ENCODE peak calls at places on chromosome 11, in eight cellular contexts. One of them, this sample, is unnamed.

GRCh38 chr11:17979770-17980371 is 33.0 kb downstream of the SERGEF start:
- DNase-seq in activated CD4-positive, alpha-beta memory T cell treated with anti-CD3 and anti-CD28 coated beads for 36 hours: peak
- DNase-seq in lung: no peak
- DNase-seq in fibroblast of mammary gland: peak
- DNase-seq in NCI-H1092 treated with DMSO at 0.1 percent for 48 hours: peak
- DNase-seq in stimulated activated CD4-positive, alpha-beta T cell treated with anti-CD3 and anti-CD28 coated beads, Interleukin-12 subunit alpha, Interleukin-12 subunit beta, amount 100 ng/mL, for 24 hours: no peak
- DNase-seq in activated naive CD8-positive, alpha-beta T cell treated with anti-CD3 and anti-CD28 coated beads for 36 hours: peak
- DNase-seq in mesenchymal stem cell: peak
- DNase-seq in this sample: peak

GRCh38 chr11:93849201-93849600 is 1.2 kb downstream of the VSTM5 start:
- DNase-seq in activated CD4-positive, alpha-beta memory T cell treated with anti-CD3 and anti-CD28 coated beads for 36 hours: no peak
- DNase-seq in lung: no peak
- DNase-seq in fibroblast of mammary gland: no peak
- DNase-seq in NCI-H1092 treated with DMSO at 0.1 percent for 48 hours: no peak
- DNase-seq in stimulated activated CD4-positive, alpha-beta T cell treated with anti-CD3 and anti-CD28 coated beads, Interleukin-12 subunit alpha, Interleukin-12 subunit beta, amount 100 ng/mL, for 24 hours: no peak
- DNase-seq in activated naive CD8-positive, alpha-beta T cell treated with anti-CD3 and anti-CD28 coated beads for 36 hours: no peak
- DNase-seq in mesenchymal stem cell: no peak
- DNase-seq in this sample: no peak

GRCh38 chr11:34305095-34305692 is 52.6 kb downstream of the ABTB2 start:
- DNase-seq in activated CD4-positive, alpha-beta memory T cell treated with anti-CD3 and anti-CD28 coated beads for 36 hours: no peak
- DNase-seq in lung: no peak
- DNase-seq in fibroblast of mammary gland: no peak
- DNase-seq in NCI-H1092 treated with DMSO at 0.1 percent for 48 hours: no peak
- DNase-seq in stimulated activated CD4-positive, alpha-beta T cell treated with anti-CD3 and anti-CD28 coated beads, Interleukin-12 subunit alpha, Interleukin-12 subunit beta, amount 100 ng/mL, for 24 hours: no peak
- DNase-seq in activated naive CD8-positive, alpha-beta T cell treated with anti-CD3 and anti-CD28 coated beads for 36 hours: no peak
- DNase-seq in mesenchymal stem cell: no peak
- DNase-seq in this sample: no peak

GRCh38 chr11:78429209-78429608 is 11.6 kb upstream of the GAB2 start:
- DNase-seq in activated CD4-positive, alpha-beta memory T cell treated with anti-CD3 and anti-CD28 coated beads for 36 hours: no peak
- DNase-seq in lung: no peak
- DNase-seq in fibroblast of mammary gland: no peak
- DNase-seq in NCI-H1092 treated with DMSO at 0.1 percent for 48 hours: no peak
- DNase-seq in stimulated activated CD4-positive, alpha-beta T cell treated with anti-CD3 and anti-CD28 coated beads, Interleukin-12 subunit alpha, Interleukin-12 subunit beta, amount 100 ng/mL, for 24 hours: no peak
- DNase-seq in activated naive CD8-positive, alpha-beta T cell treated with anti-CD3 and anti-CD28 coated beads for 36 hours: no peak
- DNase-seq in mesenchymal stem cell: no peak
- DNase-seq in this sample: no peak

GRCh38 chr11:32081129-32081641 is 9.7 kb upstream of the RCN1 start:
- DNase-seq in activated CD4-positive, alpha-beta memory T cell treated with anti-CD3 and anti-CD28 coated beads for 36 hours: no peak
- DNase-seq in lung: no peak
- DNase-seq in fibroblast of mammary gland: peak
- DNase-seq in NCI-H1092 treated with DMSO at 0.1 percent for 48 hours: no peak
- DNase-seq in stimulated activated CD4-positive, alpha-beta T cell treated with anti-CD3 and anti-CD28 coated beads, Interleukin-12 subunit alpha, Interleukin-12 subunit beta, amount 100 ng/mL, for 24 hours: no peak
- DNase-seq in activated naive CD8-positive, alpha-beta T cell treated with anti-CD3 and anti-CD28 coated beads for 36 hours: no peak
- DNase-seq in mesenchymal stem cell: peak
- DNase-seq in this sample: no peak

GRCh38 chr11:120129570-120129969 is 8.3 kb downstream of the TRIM29 start:
- DNase-seq in activated CD4-positive, alpha-beta memory T cell treated with anti-CD3 and anti-CD28 coated beads for 36 hours: no peak
- DNase-seq in lung: no peak
- DNase-seq in fibroblast of mammary gland: no peak
- DNase-seq in NCI-H1092 treated with DMSO at 0.1 percent for 48 hours: no peak
- DNase-seq in stimulated activated CD4-positive, alpha-beta T cell treated with anti-CD3 and anti-CD28 coated beads, Interleukin-12 subunit alpha, Interleukin-12 subunit beta, amount 100 ng/mL, for 24 hours: no peak
- DNase-seq in activated naive CD8-positive, alpha-beta T cell treated with anti-CD3 and anti-CD28 coated beads for 36 hours: no peak
- DNase-seq in mesenchymal stem cell: no peak
- DNase-seq in this sample: peak

GRCh38 chr11:118929496-118930151 is 3.9 kb upstream of the BCL9L start:
- DNase-seq in activated CD4-positive, alpha-beta memory T cell treated with anti-CD3 and anti-CD28 coated beads for 36 hours: peak
- DNase-seq in lung: peak
- DNase-seq in fibroblast of mammary gland: peak
- DNase-seq in NCI-H1092 treated with DMSO at 0.1 percent for 48 hours: peak
- DNase-seq in stimulated activated CD4-positive, alpha-beta T cell treated with anti-CD3 and anti-CD28 coated beads, Interleukin-12 subunit alpha, Interleukin-12 subunit beta, amount 100 ng/mL, for 24 hours: no peak
- DNase-seq in activated naive CD8-positive, alpha-beta T cell treated with anti-CD3 and anti-CD28 coated beads for 36 hours: peak
- DNase-seq in mesenchymal stem cell: peak
- DNase-seq in this sample: peak

GRCh38 chr11:86639172-86639571 is 33.2 kb downstream of the ME3 start:
- DNase-seq in activated CD4-positive, alpha-beta memory T cell treated with anti-CD3 and anti-CD28 coated beads for 36 hours: no peak
- DNase-seq in lung: no peak
- DNase-seq in fibroblast of mammary gland: peak
- DNase-seq in NCI-H1092 treated with DMSO at 0.1 percent for 48 hours: no peak
- DNase-seq in stimulated activated CD4-positive, alpha-beta T cell treated with anti-CD3 and anti-CD28 coated beads, Interleukin-12 subunit alpha, Interleukin-12 subunit beta, amount 100 ng/mL, for 24 hours: no peak
- DNase-seq in activated naive CD8-positive, alpha-beta T cell treated with anti-CD3 and anti-CD28 coated beads for 36 hours: no peak
- DNase-seq in mesenchymal stem cell: peak
- DNase-seq in this sample: no peak

GRCh38 chr11:119029340-119030028 is 1.2 kb downstream of the SLC37A4 start:
- DNase-seq in activated CD4-positive, alpha-beta memory T cell treated with anti-CD3 and anti-CD28 coated beads for 36 hours: peak
- DNase-seq in lung: no peak
- DNase-seq in fibroblast of mammary gland: no peak
- DNase-seq in NCI-H1092 treated with DMSO at 0.1 percent for 48 hours: no peak
- DNase-seq in stimulated activated CD4-positive, alpha-beta T cell treated with anti-CD3 and anti-CD28 coated beads, Interleukin-12 subunit alpha, Interleukin-12 subunit beta, amount 100 ng/mL, for 24 hours: peak
- DNase-seq in activated naive CD8-positive, alpha-beta T cell treated with anti-CD3 and anti-CD28 coated beads for 36 hours: peak
- DNase-seq in mesenchymal stem cell: peak
- DNase-seq in this sample: peak

GRCh38 chr11:70027451-70027850 is 50.7 kb upstream of the ANO1 start:
- DNase-seq in activated CD4-positive, alpha-beta memory T cell treated with anti-CD3 and anti-CD28 coated beads for 36 hours: no peak
- DNase-seq in lung: no peak
- DNase-seq in fibroblast of mammary gland: no peak
- DNase-seq in NCI-H1092 treated with DMSO at 0.1 percent for 48 hours: no peak
- DNase-seq in stimulated activated CD4-positive, alpha-beta T cell treated with anti-CD3 and anti-CD28 coated beads, Interleukin-12 subunit alpha, Interleukin-12 subunit beta, amount 100 ng/mL, for 24 hours: no peak
- DNase-seq in activated naive CD8-positive, alpha-beta T cell treated with anti-CD3 and anti-CD28 coated beads for 36 hours: no peak
- DNase-seq in mesenchymal stem cell: no peak
- DNase-seq in this sample: no peak

GRCh38 chr11:79098096-79098495 is 342.7 kb downstream of the TENM4 start:
- DNase-seq in activated CD4-positive, alpha-beta memory T cell treated with anti-CD3 and anti-CD28 coated beads for 36 hours: no peak
- DNase-seq in lung: no peak
- DNase-seq in fibroblast of mammary gland: no peak
- DNase-seq in NCI-H1092 treated with DMSO at 0.1 percent for 48 hours: no peak
- DNase-seq in stimulated activated CD4-positive, alpha-beta T cell treated with anti-CD3 and anti-CD28 coated beads, Interleukin-12 subunit alpha, Interleukin-12 subunit beta, amount 100 ng/mL, for 24 hours: no peak
- DNase-seq in activated naive CD8-positive, alpha-beta T cell treated with anti-CD3 and anti-CD28 coated beads for 36 hours: no peak
- DNase-seq in mesenchymal stem cell: no peak
- DNase-seq in this sample: no peak

GRCh38 chr11:67364783-67365525 is 8.4 kb downstream of the CLCF1 start:
- DNase-seq in activated CD4-positive, alpha-beta memory T cell treated with anti-CD3 and anti-CD28 coated beads for 36 hours: no peak
- DNase-seq in lung: no peak
- DNase-seq in fibroblast of mammary gland: no peak
- DNase-seq in NCI-H1092 treated with DMSO at 0.1 percent for 48 hours: no peak
- DNase-seq in stimulated activated CD4-positive, alpha-beta T cell treated with anti-CD3 and anti-CD28 coated beads, Interleukin-12 subunit alpha, Interleukin-12 subunit beta, amount 100 ng/mL, for 24 hours: no peak
- DNase-seq in activated naive CD8-positive, alpha-beta T cell treated with anti-CD3 and anti-CD28 coated beads for 36 hours: no peak
- DNase-seq in mesenchymal stem cell: no peak
- DNase-seq in this sample: no peak

GRCh38 chr11:61075891-61076290 is 26.4 kb upstream of the CD5 start:
- DNase-seq in activated CD4-positive, alpha-beta memory T cell treated with anti-CD3 and anti-CD28 coated beads for 36 hours: peak
- DNase-seq in lung: no peak
- DNase-seq in fibroblast of mammary gland: peak
- DNase-seq in NCI-H1092 treated with DMSO at 0.1 percent for 48 hours: no peak
- DNase-seq in stimulated activated CD4-positive, alpha-beta T cell treated with anti-CD3 and anti-CD28 coated beads, Interleukin-12 subunit alpha, Interleukin-12 subunit beta, amount 100 ng/mL, for 24 hours: no peak
- DNase-seq in activated naive CD8-positive, alpha-beta T cell treated with anti-CD3 and anti-CD28 coated beads for 36 hours: no peak
- DNase-seq in mesenchymal stem cell: peak
- DNase-seq in this sample: peak

GRCh38 chr11:119942583-119943338 is 195.2 kb downstream of the TRIM29 start:
- DNase-seq in activated CD4-positive, alpha-beta memory T cell treated with anti-CD3 and anti-CD28 coated beads for 36 hours: no peak
- DNase-seq in lung: no peak
- DNase-seq in fibroblast of mammary gland: peak
- DNase-seq in NCI-H1092 treated with DMSO at 0.1 percent for 48 hours: no peak
- DNase-seq in stimulated activated CD4-positive, alpha-beta T cell treated with anti-CD3 and anti-CD28 coated beads, Interleukin-12 subunit alpha, Interleukin-12 subunit beta, amount 100 ng/mL, for 24 hours: no peak
- DNase-seq in activated naive CD8-positive, alpha-beta T cell treated with anti-CD3 and anti-CD28 coated beads for 36 hours: no peak
- DNase-seq in mesenchymal stem cell: peak
- DNase-seq in this sample: no peak

GRCh38 chr11:112852141-112852853 is 108.9 kb upstream of the NCAM1 start:
- DNase-seq in activated CD4-positive, alpha-beta memory T cell treated with anti-CD3 and anti-CD28 coated beads for 36 hours: no peak
- DNase-seq in lung: no peak
- DNase-seq in fibroblast of mammary gland: peak
- DNase-seq in NCI-H1092 treated with DMSO at 0.1 percent for 48 hours: no peak
- DNase-seq in stimulated activated CD4-positive, alpha-beta T cell treated with anti-CD3 and anti-CD28 coated beads, Interleukin-12 subunit alpha, Interleukin-12 subunit beta, amount 100 ng/mL, for 24 hours: no peak
- DNase-seq in activated naive CD8-positive, alpha-beta T cell treated with anti-CD3 and anti-CD28 coated beads for 36 hours: no peak
- DNase-seq in mesenchymal stem cell: no peak
- DNase-seq in this sample: no peak

GRCh38 chr11:1918436-1919315 is 827 bp upstream of the TNNT3 start:
- DNase-seq in activated CD4-positive, alpha-beta memory T cell treated with anti-CD3 and anti-CD28 coated beads for 36 hours: no peak
- DNase-seq in lung: no peak
- DNase-seq in fibroblast of mammary gland: no peak
- DNase-seq in NCI-H1092 treated with DMSO at 0.1 percent for 48 hours: no peak
- DNase-seq in stimulated activated CD4-positive, alpha-beta T cell treated with anti-CD3 and anti-CD28 coated beads, Interleukin-12 subunit alpha, Interleukin-12 subunit beta, amount 100 ng/mL, for 24 hours: no peak
- DNase-seq in activated naive CD8-positive, alpha-beta T cell treated with anti-CD3 and anti-CD28 coated beads for 36 hours: no peak
- DNase-seq in mesenchymal stem cell: no peak
- DNase-seq in this sample: no peak

GRCh38 chr11:13367115-13367514 is 89.5 kb downstream of the BMAL1 start:
- DNase-seq in activated CD4-positive, alpha-beta memory T cell treated with anti-CD3 and anti-CD28 coated beads for 36 hours: no peak
- DNase-seq in lung: no peak
- DNase-seq in fibroblast of mammary gland: no peak
- DNase-seq in NCI-H1092 treated with DMSO at 0.1 percent for 48 hours: no peak
- DNase-seq in stimulated activated CD4-positive, alpha-beta T cell treated with anti-CD3 and anti-CD28 coated beads, Interleukin-12 subunit alpha, Interleukin-12 subunit beta, amount 100 ng/mL, for 24 hours: no peak
- DNase-seq in activated naive CD8-positive, alpha-beta T cell treated with anti-CD3 and anti-CD28 coated beads for 36 hours: no peak
- DNase-seq in mesenchymal stem cell: no peak
- DNase-seq in this sample: no peak

GRCh38 chr11:126437731-126438130 is 82.2 kb downstream of the ST3GAL4 start:
- DNase-seq in activated CD4-positive, alpha-beta memory T cell treated with anti-CD3 and anti-CD28 coated beads for 36 hours: no peak
- DNase-seq in lung: no peak
- DNase-seq in fibroblast of mammary gland: no peak
- DNase-seq in NCI-H1092 treated with DMSO at 0.1 percent for 48 hours: no peak
- DNase-seq in stimulated activated CD4-positive, alpha-beta T cell treated with anti-CD3 and anti-CD28 coated beads, Interleukin-12 subunit alpha, Interleukin-12 subunit beta, amount 100 ng/mL, for 24 hours: no peak
- DNase-seq in activated naive CD8-positive, alpha-beta T cell treated with anti-CD3 and anti-CD28 coated beads for 36 hours: no peak
- DNase-seq in mesenchymal stem cell: no peak
- DNase-seq in this sample: no peak

GRCh38 chr11:94193288-94193687 is 64.6 kb downstream of the PANX1 start:
- DNase-seq in activated CD4-positive, alpha-beta memory T cell treated with anti-CD3 and anti-CD28 coated beads for 36 hours: no peak
- DNase-seq in lung: no peak
- DNase-seq in fibroblast of mammary gland: peak
- DNase-seq in NCI-H1092 treated with DMSO at 0.1 percent for 48 hours: no peak
- DNase-seq in stimulated activated CD4-positive, alpha-beta T cell treated with anti-CD3 and anti-CD28 coated beads, Interleukin-12 subunit alpha, Interleukin-12 subunit beta, amount 100 ng/mL, for 24 hours: no peak
- DNase-seq in activated naive CD8-positive, alpha-beta T cell treated with anti-CD3 and anti-CD28 coated beads for 36 hours: no peak
- DNase-seq in mesenchymal stem cell: no peak
- DNase-seq in this sample: no peak

GRCh38 chr11:121291896-121292502 is 572 bp upstream of the SC5D start:
- DNase-seq in activated CD4-positive, alpha-beta memory T cell treated with anti-CD3 and anti-CD28 coated beads for 36 hours: no peak
- DNase-seq in lung: no peak
- DNase-seq in fibroblast of mammary gland: no peak
- DNase-seq in NCI-H1092 treated with DMSO at 0.1 percent for 48 hours: peak
- DNase-seq in stimulated activated CD4-positive, alpha-beta T cell treated with anti-CD3 and anti-CD28 coated beads, Interleukin-12 subunit alpha, Interleukin-12 subunit beta, amount 100 ng/mL, for 24 hours: no peak
- DNase-seq in activated naive CD8-positive, alpha-beta T cell treated with anti-CD3 and anti-CD28 coated beads for 36 hours: no peak
- DNase-seq in mesenchymal stem cell: no peak
- DNase-seq in this sample: no peak

GRCh38 chr11:102288745-102289083 is 28.6 kb upstream of the BIRC3 start:
- DNase-seq in activated CD4-positive, alpha-beta memory T cell treated with anti-CD3 and anti-CD28 coated beads for 36 hours: no peak
- DNase-seq in lung: no peak
- DNase-seq in fibroblast of mammary gland: no peak
- DNase-seq in NCI-H1092 treated with DMSO at 0.1 percent for 48 hours: no peak
- DNase-seq in stimulated activated CD4-positive, alpha-beta T cell treated with anti-CD3 and anti-CD28 coated beads, Interleukin-12 subunit alpha, Interleukin-12 subunit beta, amount 100 ng/mL, for 24 hours: no peak
- DNase-seq in activated naive CD8-positive, alpha-beta T cell treated with anti-CD3 and anti-CD28 coated beads for 36 hours: no peak
- DNase-seq in mesenchymal stem cell: no peak
- DNase-seq in this sample: no peak

GRCh38 chr11:124586247-124586860 is 16.6 kb downstream of the OR8A1 start:
- DNase-seq in activated CD4-positive, alpha-beta memory T cell treated with anti-CD3 and anti-CD28 coated beads for 36 hours: peak
- DNase-seq in lung: peak
- DNase-seq in fibroblast of mammary gland: peak
- DNase-seq in NCI-H1092 treated with DMSO at 0.1 percent for 48 hours: peak
- DNase-seq in stimulated activated CD4-positive, alpha-beta T cell treated with anti-CD3 and anti-CD28 coated beads, Interleukin-12 subunit alpha, Interleukin-12 subunit beta, amount 100 ng/mL, for 24 hours: no peak
- DNase-seq in activated naive CD8-positive, alpha-beta T cell treated with anti-CD3 and anti-CD28 coated beads for 36 hours: peak
- DNase-seq in mesenchymal stem cell: peak
- DNase-seq in this sample: peak

GRCh38 chr11:65574963-65575567 is 788 bp upstream of the EHBP1L1 start:
- DNase-seq in activated CD4-positive, alpha-beta memory T cell treated with anti-CD3 and anti-CD28 coated beads for 36 hours: no peak
- DNase-seq in lung: no peak
- DNase-seq in fibroblast of mammary gland: peak
- DNase-seq in NCI-H1092 treated with DMSO at 0.1 percent for 48 hours: no peak
- DNase-seq in stimulated activated CD4-positive, alpha-beta T cell treated with anti-CD3 and anti-CD28 coated beads, Interleukin-12 subunit alpha, Interleukin-12 subunit beta, amount 100 ng/mL, for 24 hours: no peak
- DNase-seq in activated naive CD8-positive, alpha-beta T cell treated with anti-CD3 and anti-CD28 coated beads for 36 hours: no peak
- DNase-seq in mesenchymal stem cell: peak
- DNase-seq in this sample: no peak

GRCh38 chr11:119888119-119888518 is 159.1 kb upstream of the NECTIN1 start:
- DNase-seq in activated CD4-positive, alpha-beta memory T cell treated with anti-CD3 and anti-CD28 coated beads for 36 hours: no peak
- DNase-seq in lung: no peak
- DNase-seq in fibroblast of mammary gland: no peak
- DNase-seq in NCI-H1092 treated with DMSO at 0.1 percent for 48 hours: no peak
- DNase-seq in stimulated activated CD4-positive, alpha-beta T cell treated with anti-CD3 and anti-CD28 coated beads, Interleukin-12 subunit alpha, Interleukin-12 subunit beta, amount 100 ng/mL, for 24 hours: no peak
- DNase-seq in activated naive CD8-positive, alpha-beta T cell treated with anti-CD3 and anti-CD28 coated beads for 36 hours: no peak
- DNase-seq in mesenchymal stem cell: no peak
- DNase-seq in this sample: no peak

GRCh38 chr11:66318576-66318970 is 1.7 kb upstream of the CD248 start:
- DNase-seq in activated CD4-positive, alpha-beta memory T cell treated with anti-CD3 and anti-CD28 coated beads for 36 hours: no peak
- DNase-seq in lung: no peak
- DNase-seq in fibroblast of mammary gland: peak
- DNase-seq in NCI-H1092 treated with DMSO at 0.1 percent for 48 hours: no peak
- DNase-seq in stimulated activated CD4-positive, alpha-beta T cell treated with anti-CD3 and anti-CD28 coated beads, Interleukin-12 subunit alpha, Interleukin-12 subunit beta, amount 100 ng/mL, for 24 hours: no peak
- DNase-seq in activated naive CD8-positive, alpha-beta T cell treated with anti-CD3 and anti-CD28 coated beads for 36 hours: no peak
- DNase-seq in mesenchymal stem cell: no peak
- DNase-seq in this sample: no peak

GRCh38 chr11:130211781-130212401 is 52.3 kb downstream of the ST14 start:
- DNase-seq in activated CD4-positive, alpha-beta memory T cell treated with anti-CD3 and anti-CD28 coated beads for 36 hours: peak
- DNase-seq in lung: peak
- DNase-seq in fibroblast of mammary gland: no peak
- DNase-seq in NCI-H1092 treated with DMSO at 0.1 percent for 48 hours: no peak
- DNase-seq in stimulated activated CD4-positive, alpha-beta T cell treated with anti-CD3 and anti-CD28 coated beads, Interleukin-12 subunit alpha, Interleukin-12 subunit beta, amount 100 ng/mL, for 24 hours: no peak
- DNase-seq in activated naive CD8-positive, alpha-beta T cell treated with anti-CD3 and anti-CD28 coated beads for 36 hours: no peak
- DNase-seq in mesenchymal stem cell: no peak
- DNase-seq in this sample: peak